ENCODE peak calls at places on chromosomes 3 and 15, in six cellular contexts. One of them, this sample, is unnamed.

GRCh38 chr3:14295037-14295436 is 107.4 kb upstream of the SLC6A6 start:
- DNase-seq in stimulated activated naive CD8-positive, alpha-beta T cell treated with anti-CD3 and anti-CD28 coated beads, Interleukin-15, Interleukin-2, amounts not matched to agents 100 U/mL and 50 U/mL, for 24 hours: no peak
- DNase-seq in foreskin melanocyte: no peak
- DNase-seq in A549: no peak
- DNase-seq in activated T-cell treated with anti-CD3 and anti-CD28 coated beads, Interleukin-2, amount 50 U/mL, for 72 hours: no peak
- DNase-seq in activated naive CD4-positive, alpha-beta T cell: no peak
- DNase-seq in this sample: no peak

GRCh38 chr15:76983588-76984379 is 11.1 kb upstream of the PSTPIP1 start:
- DNase-seq in activated naive CD4-positive, alpha-beta T cell: no peak
- DNase-seq in foreskin melanocyte: no peak
- DNase-seq in activated T-cell treated with anti-CD3 and anti-CD28 coated beads, Interleukin-2, amount 50 U/mL, for 72 hours: no peak
- DNase-seq in stimulated activated naive CD8-positive, alpha-beta T cell treated with anti-CD3 and anti-CD28 coated beads, Interleukin-15, Interleukin-2, amounts not matched to agents 100 U/mL and 50 U/mL, for 24 hours: no peak
- DNase-seq in A549: no peak
- DNase-seq in this sample: no peak

GRCh38 chr3:126288314-126288713 is 68.9 kb downstream of the KLF15 start:
- DNase-seq in activated naive CD4-positive, alpha-beta T cell: no peak
- DNase-seq in activated T-cell treated with anti-CD3 and anti-CD28 coated beads, Interleukin-2, amount 50 U/mL, for 72 hours: no peak
- DNase-seq in stimulated activated naive CD8-positive, alpha-beta T cell treated with anti-CD3 and anti-CD28 coated beads, Interleukin-15, Interleukin-2, amounts not matched to agents 100 U/mL and 50 U/mL, for 24 hours: no peak
- DNase-seq in foreskin melanocyte: no peak
- DNase-seq in A549: no peak
- DNase-seq in this sample: peak

GRCh38 chr3:128923607-128924385 is 44.4 kb downstream of the ACAD9 start:
- DNase-seq in activated naive CD4-positive, alpha-beta T cell: no peak
- DNase-seq in stimulated activated naive CD8-positive, alpha-beta T cell treated with anti-CD3 and anti-CD28 coated beads, Interleukin-15, Interleukin-2, amounts not matched to agents 100 U/mL and 50 U/mL, for 24 hours: no peak
- DNase-seq in foreskin melanocyte: no peak
- DNase-seq in A549: no peak
- DNase-seq in activated T-cell treated with anti-CD3 and anti-CD28 coated beads, Interleukin-2, amount 50 U/mL, for 72 hours: no peak
- DNase-seq in this sample: no peak

GRCh38 chr15:69107025-69107620 is 53.3 kb upstream of the GLCE start:
- DNase-seq in activated naive CD4-positive, alpha-beta T cell: no peak
- DNase-seq in stimulated activated naive CD8-positive, alpha-beta T cell treated with anti-CD3 and anti-CD28 coated beads, Interleukin-15, Interleukin-2, amounts not matched to agents 100 U/mL and 50 U/mL, for 24 hours: no peak
- DNase-seq in A549: no peak
- DNase-seq in foreskin melanocyte: no peak
- DNase-seq in activated T-cell treated with anti-CD3 and anti-CD28 coated beads, Interleukin-2, amount 50 U/mL, for 72 hours: peak
- DNase-seq in this sample: no peak

GRCh38 chr3:38578081-38578475 is 71.4 kb downstream of the SCN5A start:
- DNase-seq in activated naive CD4-positive, alpha-beta T cell: no peak
- DNase-seq in activated T-cell treated with anti-CD3 and anti-CD28 coated beads, Interleukin-2, amount 50 U/mL, for 72 hours: no peak
- DNase-seq in foreskin melanocyte: no peak
- DNase-seq in stimulated activated naive CD8-positive, alpha-beta T cell treated with anti-CD3 and anti-CD28 coated beads, Interleukin-15, Interleukin-2, amounts not matched to agents 100 U/mL and 50 U/mL, for 24 hours: no peak
- DNase-seq in A549: no peak
- DNase-seq in this sample: no peak

GRCh38 chr3:42387802-42388651 is 22.4 kb downstream of the LYZL4 start:
- DNase-seq in foreskin melanocyte: no peak
- DNase-seq in A549: no peak
- DNase-seq in stimulated activated naive CD8-positive, alpha-beta T cell treated with anti-CD3 and anti-CD28 coated beads, Interleukin-15, Interleukin-2, amounts not matched to agents 100 U/mL and 50 U/mL, for 24 hours: peak
- DNase-seq in activated naive CD4-positive, alpha-beta T cell: no peak
- DNase-seq in activated T-cell treated with anti-CD3 and anti-CD28 coated beads, Interleukin-2, amount 50 U/mL, for 72 hours: peak
- DNase-seq in this sample: no peak

GRCh38 chr3:65986285-65986684 is 52.4 kb downstream of the MAGI1 start:
- DNase-seq in stimulated activated naive CD8-positive, alpha-beta T cell treated with anti-CD3 and anti-CD28 coated beads, Interleukin-15, Interleukin-2, amounts not matched to agents 100 U/mL and 50 U/mL, for 24 hours: no peak
- DNase-seq in activated naive CD4-positive, alpha-beta T cell: no peak
- DNase-seq in foreskin melanocyte: no peak
- DNase-seq in A549: no peak
- DNase-seq in activated T-cell treated with anti-CD3 and anti-CD28 coated beads, Interleukin-2, amount 50 U/mL, for 72 hours: no peak
- DNase-seq in this sample: no peak

GRCh38 chr3:126936110-126936509 is 46.8 kb upstream of the PLXNA1 start:
- DNase-seq in foreskin melanocyte: no peak
- DNase-seq in activated T-cell treated with anti-CD3 and anti-CD28 coated beads, Interleukin-2, amount 50 U/mL, for 72 hours: no peak
- DNase-seq in A549: no peak
- DNase-seq in stimulated activated naive CD8-positive, alpha-beta T cell treated with anti-CD3 and anti-CD28 coated beads, Interleukin-15, Interleukin-2, amounts not matched to agents 100 U/mL and 50 U/mL, for 24 hours: no peak
- DNase-seq in activated naive CD4-positive, alpha-beta T cell: no peak
- DNase-seq in this sample: no peak

GRCh38 chr15:84929795-84930371 is 45.4 kb downstream of the SLC28A1 start:
- DNase-seq in activated T-cell treated with anti-CD3 and anti-CD28 coated beads, Interleukin-2, amount 50 U/mL, for 72 hours: peak
- DNase-seq in A549: peak
- DNase-seq in foreskin melanocyte: no peak
- DNase-seq in activated naive CD4-positive, alpha-beta T cell: no peak
- DNase-seq in stimulated activated naive CD8-positive, alpha-beta T cell treated with anti-CD3 and anti-CD28 coated beads, Interleukin-15, Interleukin-2, amounts not matched to agents 100 U/mL and 50 U/mL, for 24 hours: peak
- DNase-seq in this sample: no peak

GRCh38 chr3:142354076-142354475 is 93.8 kb downstream of the XRN1 start:
- DNase-seq in A549: no peak
- DNase-seq in stimulated activated naive CD8-positive, alpha-beta T cell treated with anti-CD3 and anti-CD28 coated beads, Interleukin-15, Interleukin-2, amounts not matched to agents 100 U/mL and 50 U/mL, for 24 hours: no peak
- DNase-seq in activated naive CD4-positive, alpha-beta T cell: no peak
- DNase-seq in foreskin melanocyte: no peak
- DNase-seq in activated T-cell treated with anti-CD3 and anti-CD28 coated beads, Interleukin-2, amount 50 U/mL, for 72 hours: no peak
- DNase-seq in this sample: no peak

GRCh38 chr15:86432861-86433260 is 353.2 kb downstream of the AGBL1 start:
- DNase-seq in activated naive CD4-positive, alpha-beta T cell: no peak
- DNase-seq in foreskin melanocyte: no peak
- DNase-seq in activated T-cell treated with anti-CD3 and anti-CD28 coated beads, Interleukin-2, amount 50 U/mL, for 72 hours: no peak
- DNase-seq in A549: no peak
- DNase-seq in stimulated activated naive CD8-positive, alpha-beta T cell treated with anti-CD3 and anti-CD28 coated beads, Interleukin-15, Interleukin-2, amounts not matched to agents 100 U/mL and 50 U/mL, for 24 hours: no peak
- DNase-seq in this sample: no peak

GRCh38 chr15:80202641-80203360 is 49.2 kb downstream of the CTXND1 start:
- DNase-seq in activated T-cell treated with anti-CD3 and anti-CD28 coated beads, Interleukin-2, amount 50 U/mL, for 72 hours: no peak
- DNase-seq in stimulated activated naive CD8-positive, alpha-beta T cell treated with anti-CD3 and anti-CD28 coated beads, Interleukin-15, Interleukin-2, amounts not matched to agents 100 U/mL and 50 U/mL, for 24 hours: no peak
- DNase-seq in A549: no peak
- DNase-seq in activated naive CD4-positive, alpha-beta T cell: no peak
- DNase-seq in foreskin melanocyte: no peak
- DNase-seq in this sample: no peak

GRCh38 chr3:76470285-76470684 is 569.6 kb upstream of the ROBO2 start:
- DNase-seq in activated naive CD4-positive, alpha-beta T cell: no peak
- DNase-seq in A549: no peak
- DNase-seq in stimulated activated naive CD8-positive, alpha-beta T cell treated with anti-CD3 and anti-CD28 coated beads, Interleukin-15, Interleukin-2, amounts not matched to agents 100 U/mL and 50 U/mL, for 24 hours: no peak
- DNase-seq in activated T-cell treated with anti-CD3 and anti-CD28 coated beads, Interleukin-2, amount 50 U/mL, for 72 hours: no peak
- DNase-seq in foreskin melanocyte: peak
- DNase-seq in this sample: no peak